ENCODE peak calls at places on chromosome 15, in four cellular contexts. D is suprapubic skin, C is astrocyte, A is fibroblast of lung. B is an unnamed sample.

GRCh38 chr15:58864602-58865419 is 68.7 kb downstream of the SLTM start:
- DNase-seq in D (no peak), A (peak; percentile 23), C (no peak), B (peak; percentile 33)

GRCh38 chr15:48330855-48331795 is at the start of gene DUT:
- DNase-seq in D (peak; percentile 90), C (peak; percentile 65), A (peak; percentile 81), B (peak; percentile 83)

GRCh38 chr15:94671845-94672524 is 440.6 kb downstream of the MCTP2 start:
- DNase-seq in C (peak; percentile 44), D (no peak), A (peak; percentile 57), B (peak; percentile 38)

GRCh38 chr15:90893175-90894090 is 9.1 kb downstream of the FES start:
- DNase-seq in D (no peak), A (no peak), C (no peak), B (no peak)

GRCh38 chr15:90903733-90904536 is 833 bp downstream of the MAN2A2 start:
- DNase-seq in C (no peak), D (no peak), A (peak; percentile 8), B (no peak)

GRCh38 chr15:66846811-66847210 is 144.8 kb downstream of the SMAD6 start:
- DNase-seq in C (no peak), A (no peak), D (no peak), B (no peak)

GRCh38 chr15:66943456-66944095 is 121.8 kb upstream of the SMAD3 start:
- DNase-seq in C (no peak), D (peak; percentile 58), A (no peak), B (no peak)

GRCh38 chr15:75749820-75750219 is 37.2 kb upstream of the CSPG4 start:
- DNase-seq in C (no peak), D (peak; percentile 37), A (no peak), B (no peak)

GRCh38 chr15:90320885-90321278 is 31.2 kb upstream of the ZNF774 start:
- DNase-seq in C (no peak), D (no peak), A (no peak), B (no peak)

GRCh38 chr15:101267320-101268104 is 9.8 kb downstream of the SELENOS start:
- DNase-seq in C (peak; percentile 92), D (no peak), A (peak; percentile 94), B (peak; percentile 72)

GRCh38 chr15:65052956-65053355 is 7.8 kb downstream of the SLC51B start:
- DNase-seq in D (no peak), A (no peak), C (no peak), B (no peak)

GRCh38 chr15:88484781-88485246 is 17.3 kb downstream of the MRPS11 start:
- DNase-seq in C (peak; percentile 21), A (peak; percentile 45), D (no peak), B (peak; percentile 17)

GRCh38 chr15:80208758-80209734 is 43.0 kb downstream of the CTXND1 start:
- DNase-seq in C (no peak), A (no peak), D (no peak), B (no peak)

GRCh38 chr15:71357357-71357756 is 242.1 kb downstream of the THSD4 start:
- DNase-seq in A (no peak), D (no peak), C (no peak), B (no peak)

GRCh38 chr15:41892621-41893421 is 1.0 kb downstream of the SPTBN5 start:
- DNase-seq in C (no peak), D (peak; percentile 66), A (no peak), B (no peak)

GRCh38 chr15:101198820-101199219 is 53.0 kb downstream of the CHSY1 start:
- DNase-seq in C (peak; percentile 33), D (no peak), A (peak; percentile 43), B (no peak)

GRCh38 chr15:62253294-62253693 is 88.2 kb upstream of the C2CD4B start:
- DNase-seq in C (no peak), A (no peak), D (no peak), B (peak; percentile 32)

GRCh38 chr15:88918738-88919137 is 5.6 kb upstream of the MFGE8 start:
- DNase-seq in A (peak; percentile 99), C (peak; percentile 99), D (peak; percentile 91), B (peak; percentile 97)

GRCh38 chr15:90819390-90819789 is 49.0 kb upstream of the FURIN start:
- DNase-seq in C (no peak), D (no peak), A (no peak), B (no peak)

GRCh38 chr15:53716909-53717878 is 42.3 kb downstream of the WDR72 start:
- DNase-seq in C (no peak), A (no peak), D (no peak), B (peak; percentile 0)

GRCh38 chr15:38531509-38531908 is 33.1 kb downstream of the RASGRP1 start:
- DNase-seq in A (peak; percentile 78), C (peak; percentile 73), D (no peak), B (peak; percentile 64)

GRCh38 chr15:28918141-28918983 is 32.6 kb downstream of the APBA2 start:
- DNase-seq in D (no peak), A (no peak), C (no peak), B (peak; percentile 34)
- H3K4me3 ChIP-seq in D (no peak overlapping the region), A (no peak overlapping the region), C (no peak overlapping the region), B (no peak overlapping the region)

DNA sequence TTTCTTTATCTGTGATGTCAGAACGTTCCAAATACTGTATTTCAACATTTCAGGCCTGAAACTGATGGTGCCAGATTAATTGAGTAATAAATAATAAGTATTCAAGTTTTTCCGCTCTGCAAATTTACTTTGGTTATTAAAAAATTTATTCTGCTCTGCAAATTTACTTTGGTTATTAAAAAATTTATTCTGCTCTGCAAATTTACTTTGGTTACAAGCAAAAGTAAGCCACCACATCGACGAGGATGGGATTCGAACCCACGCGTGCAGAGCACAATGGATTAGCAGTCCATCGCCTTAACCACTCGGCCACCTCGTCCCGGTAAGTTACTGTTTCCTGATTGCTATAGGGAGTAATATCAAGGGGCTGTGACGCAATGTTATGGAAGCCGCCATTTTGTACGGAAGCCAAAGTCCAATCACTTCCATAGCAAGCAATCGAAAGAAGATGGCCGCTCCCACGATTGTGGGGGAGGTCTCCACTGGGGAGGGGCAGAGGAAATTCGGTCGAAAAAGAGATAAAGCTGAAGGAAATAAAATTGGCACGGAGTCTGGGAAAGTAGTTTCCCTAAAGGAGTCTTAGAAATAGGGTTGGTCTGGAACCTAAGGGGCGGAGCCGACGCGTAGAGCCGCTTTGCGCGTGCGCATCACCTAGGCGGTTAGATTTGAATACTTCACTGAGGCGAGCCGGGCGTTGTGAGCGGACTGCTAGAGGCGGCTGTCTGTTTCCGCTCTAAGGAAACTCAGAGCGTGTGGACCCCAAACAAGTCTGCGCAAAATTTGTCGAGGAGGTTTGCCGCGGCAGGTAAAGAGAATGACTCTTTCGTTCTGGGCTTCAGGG is at the start of gene KNL1:
- DNase-seq in A (peak; percentile 85), D (peak; percentile 94), C (peak; percentile 81), B (peak; percentile 98)
- TF ChIP-seq CTCF in A (no peak), D (no peak), C (no peak), B (no peak)

DNA sequence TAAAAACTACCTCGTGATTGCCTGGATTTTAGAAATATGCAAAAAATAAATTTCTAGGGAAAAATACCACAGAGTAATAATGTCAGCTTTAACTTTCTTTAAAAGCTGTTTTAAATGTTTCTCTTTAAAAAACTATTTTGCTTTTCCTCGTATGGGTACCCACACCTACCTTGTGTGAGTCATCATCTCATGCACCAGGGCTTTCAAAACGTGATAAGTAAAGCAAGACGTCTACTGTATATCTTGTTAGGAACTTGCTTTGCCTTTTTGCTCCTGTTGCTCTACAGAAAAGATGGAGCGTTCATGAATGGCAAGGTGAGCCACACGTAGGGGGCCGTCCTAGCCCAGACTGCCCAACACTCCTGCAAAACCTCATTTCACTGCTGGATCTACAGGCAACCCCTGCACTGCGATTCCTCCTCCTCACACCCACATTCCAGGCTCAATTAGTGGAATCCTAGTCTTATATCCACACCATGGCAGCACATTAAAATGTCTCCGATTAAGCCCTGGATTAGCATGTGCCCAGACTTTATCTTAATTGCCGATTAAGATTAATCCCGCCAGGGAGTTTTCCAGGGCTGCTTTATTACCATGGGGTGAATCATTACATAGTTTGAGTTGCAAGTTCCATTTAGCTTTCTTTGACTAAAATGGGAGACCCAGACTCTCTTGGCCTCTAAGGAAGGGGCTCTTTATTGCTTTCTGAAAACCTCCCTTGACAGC is 293.6 kb upstream of the ICE2 start:
- DNase-seq in A (no peak), D (no peak), C (no peak), B (no peak)
- H3K4me3 ChIP-seq in A (no peak overlapping the region), D (no peak overlapping the region), C (no peak overlapping the region), B (no peak overlapping the region)

DNA sequence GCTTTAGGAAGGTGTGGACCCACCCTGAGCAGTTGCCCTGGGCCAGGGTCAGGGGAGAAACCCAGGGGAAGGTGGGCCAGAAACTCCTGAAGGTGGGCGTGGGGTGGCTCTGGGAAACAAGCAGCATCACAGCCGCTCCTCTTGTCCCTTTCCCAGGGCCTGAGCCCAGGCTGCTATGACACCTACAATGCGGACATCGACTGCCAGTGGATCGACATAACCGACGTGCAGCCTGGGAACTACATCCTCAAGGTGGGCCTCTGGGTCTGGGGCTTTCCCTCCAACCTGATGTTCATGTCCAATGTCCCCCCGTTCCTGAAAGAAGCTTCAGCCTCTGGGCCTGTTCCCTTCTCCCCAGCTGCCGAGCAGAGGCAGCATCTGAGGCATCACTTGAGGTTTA is 21.4 kb downstream of the LOXL1 start:
- DNase-seq in C (no peak), A (no peak), D (peak; percentile 53), B (no peak)
- TF ChIP-seq CTCF in C (no peak), A (no peak), D (no peak), B (no peak)

GRCh38 chr15:25869696-25870095 is 6.6 kb upstream of the ATP10A start:
- DNase-seq in D (no peak), A (no peak), C (no peak), B (no peak)
- H3K4me3 ChIP-seq in D (no peak overlapping the region), A (no peak overlapping the region), C (no peak overlapping the region), B (no peak overlapping the region)